ENCODE peak calls at places on chromosomes 12 and 14, in four cellular contexts. One of them, this sample, is unnamed.

GRCh38 chr12:65509953-65510352 is 231.5 kb downstream of the MSRB3 start:
- DNase-seq in MM.1S: no peak
- DNase-seq in nephron progenitor cell: peak; percentile 3
- DNase-seq in mammary epithelial cell: no peak
- DNase-seq in this sample: no peak

GRCh38 chr12:11653215-11653753 is 3.8 kb downstream of the ETV6 start:
- DNase-seq in MM.1S: no peak
- DNase-seq in nephron progenitor cell: no peak
- DNase-seq in mammary epithelial cell: peak; percentile 23
- DNase-seq in this sample: peak; percentile 52

GRCh38 chr14:69439516-69440270 is 41.2 kb downstream of the SLC39A9 start:
- DNase-seq in MM.1S: no peak
- DNase-seq in nephron progenitor cell: peak; percentile 19
- DNase-seq in mammary epithelial cell: no peak
- DNase-seq in this sample: no peak

GRCh38 chr14:86652512-86652911 is 1122.6 kb downstream of the FLRT2 start:
- DNase-seq in MM.1S: no peak
- DNase-seq in nephron progenitor cell: no peak
- DNase-seq in mammary epithelial cell: no peak
- DNase-seq in this sample: no peak

GRCh38 chr14:102993523-102993922 is 63.8 kb downstream of the CDC42BPB start:
- DNase-seq in MM.1S: no peak
- DNase-seq in nephron progenitor cell: no peak
- DNase-seq in mammary epithelial cell: peak; percentile 86
- DNase-seq in this sample: no peak

GRCh38 chr12:40752011-40752410 is 59.8 kb downstream of the CNTN1 start:
- DNase-seq in MM.1S: no peak
- DNase-seq in nephron progenitor cell: no peak
- DNase-seq in mammary epithelial cell: peak; percentile 25
- DNase-seq in this sample: no peak

GRCh38 chr12:57462307-57463253 is 3.0 kb downstream of the GLI1 start:
- DNase-seq in MM.1S: peak; percentile 90
- DNase-seq in nephron progenitor cell: peak; percentile 90
- DNase-seq in mammary epithelial cell: peak; percentile 90
- DNase-seq in this sample: peak; percentile 94

GRCh38 chr12:2689393-2689792 is 105.4 kb upstream of the FKBP4 start:
- DNase-seq in MM.1S: no peak
- DNase-seq in nephron progenitor cell: no peak
- DNase-seq in mammary epithelial cell: no peak
- DNase-seq in this sample: no peak

GRCh38 chr12:57138526-57139272 is 8.7 kb downstream of the LRP1-AS start:
- DNase-seq in MM.1S: no peak
- DNase-seq in nephron progenitor cell: no peak
- DNase-seq in mammary epithelial cell: no peak
- DNase-seq in this sample: no peak

GRCh38 chr14:59698793-59699192 is 122.2 kb upstream of the CCDC175 start:
- DNase-seq in MM.1S: no peak
- DNase-seq in nephron progenitor cell: no peak
- DNase-seq in mammary epithelial cell: peak; percentile 16
- DNase-seq in this sample: no peak

GRCh38 chr14:78005325-78005724 is 164.8 kb upstream of the NRXN3 start:
- DNase-seq in MM.1S: no peak
- DNase-seq in nephron progenitor cell: no peak
- DNase-seq in mammary epithelial cell: peak; percentile 91
- DNase-seq in this sample: peak; percentile 34

GRCh38 chr12:49965836-49966235 is 4.2 kb downstream of the AQP5 start:
- DNase-seq in MM.1S: no peak
- DNase-seq in nephron progenitor cell: no peak
- DNase-seq in mammary epithelial cell: no peak
- DNase-seq in this sample: no peak

GRCh38 chr12:32217354-32218310 is 111.0 kb downstream of the BICD1 start:
- DNase-seq in MM.1S: no peak
- DNase-seq in nephron progenitor cell: no peak
- DNase-seq in mammary epithelial cell: peak; percentile 83
- DNase-seq in this sample: no peak

GRCh38 chr12:8577879-8578278 is 34.8 kb downstream of the AICDA start:
- DNase-seq in MM.1S: no peak
- DNase-seq in nephron progenitor cell: no peak
- DNase-seq in mammary epithelial cell: no peak
- DNase-seq in this sample: no peak

GRCh38 chr14:88554458-88555286 is at the start of gene PTPN21:
- DNase-seq in MM.1S: peak; percentile 17
- DNase-seq in nephron progenitor cell: peak; percentile 87
- DNase-seq in mammary epithelial cell: peak; percentile 78
- DNase-seq in this sample: peak; percentile 46

GRCh38 chr14:75578786-75579781 is 664 bp downstream of the FLVCR2 start:
- DNase-seq in MM.1S: no peak
- DNase-seq in nephron progenitor cell: no peak
- DNase-seq in mammary epithelial cell: no peak
- DNase-seq in this sample: no peak

GRCh38 chr12:53200458-53201169 is 6.4 kb downstream of the ITGB7 start:
- DNase-seq in MM.1S: peak; percentile 98
- DNase-seq in nephron progenitor cell: no peak
- DNase-seq in mammary epithelial cell: no peak
- DNase-seq in this sample: peak; percentile 52

GRCh38 chr14:75851574-75851866 is 130.3 kb downstream of the TGFB3 start:
- DNase-seq in MM.1S: no peak
- DNase-seq in nephron progenitor cell: no peak
- DNase-seq in mammary epithelial cell: no peak
- DNase-seq in this sample: no peak

GRCh38 chr12:13205809-13206559 is 9.5 kb downstream of the EMP1 start:
- DNase-seq in MM.1S: no peak
- DNase-seq in nephron progenitor cell: no peak
- DNase-seq in mammary epithelial cell: peak; percentile 96
- DNase-seq in this sample: no peak

GRCh38 chr12:47348206-47348605 is 268.4 kb upstream of the AMIGO2 start:
- DNase-seq in MM.1S: no peak
- DNase-seq in nephron progenitor cell: no peak
- DNase-seq in mammary epithelial cell: no peak
- DNase-seq in this sample: no peak

GRCh38 chr12:103997277-103997900 is 31.7 kb downstream of the TDG start:
- DNase-seq in MM.1S: no peak
- DNase-seq in nephron progenitor cell: no peak
- DNase-seq in mammary epithelial cell: no peak
- DNase-seq in this sample: no peak

GRCh38 chr12:103996595-103996994 is 30.9 kb downstream of the TDG start:
- DNase-seq in MM.1S: no peak
- DNase-seq in nephron progenitor cell: no peak
- DNase-seq in mammary epithelial cell: no peak
- DNase-seq in this sample: no peak

DNA sequence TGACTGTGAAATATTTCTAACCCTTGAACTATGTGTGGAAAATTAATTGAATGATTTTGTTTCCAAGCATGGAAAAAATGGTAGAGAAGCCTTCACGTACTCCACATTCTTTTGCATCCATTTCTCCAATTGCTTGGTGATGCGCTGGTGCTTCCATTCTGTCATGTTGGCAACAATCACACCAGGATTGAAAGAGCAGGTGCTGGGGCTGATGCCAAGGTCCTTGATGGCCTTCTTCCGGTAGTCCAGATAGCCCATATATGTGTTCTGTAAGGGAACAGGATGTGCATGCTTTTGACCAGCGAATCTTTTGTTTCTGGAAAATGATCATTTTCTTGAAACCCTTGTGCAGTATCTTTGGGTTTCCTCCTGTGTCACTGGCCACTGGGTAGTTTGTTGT is 28.6 kb downstream of the TDG start:
- DNase-seq in MM.1S: no peak
- DNase-seq in nephron progenitor cell: no peak
- DNase-seq in mammary epithelial cell: no peak
- DNase-seq in this sample: no peak
- TF ChIP-seq CTCF in MM.1S: no peak
- TF ChIP-seq CTCF in nephron progenitor cell: no peak
- TF ChIP-seq CTCF in mammary epithelial cell: no peak
- TF ChIP-seq CTCF in this sample: no peak

GRCh38 chr12:7142057-7142644 is 12.0 kb downstream of the CLSTN3 start:
- DNase-seq in MM.1S: peak; percentile 74
- DNase-seq in nephron progenitor cell: peak; percentile 65
- DNase-seq in mammary epithelial cell: peak; percentile 25
- DNase-seq in this sample: peak; percentile 50
- TF ChIP-seq CTCF in MM.1S: peak; percentile 84
- TF ChIP-seq CTCF in nephron progenitor cell: peak; percentile 61
- TF ChIP-seq CTCF in mammary epithelial cell: peak; percentile 75
- TF ChIP-seq CTCF in this sample: peak; percentile 44

GRCh38 chr12:67069451-67070306 is 199.5 kb upstream of the CAND1 start:
- DNase-seq in MM.1S: peak; percentile 68
- DNase-seq in nephron progenitor cell: peak; percentile 73
- DNase-seq in mammary epithelial cell: peak; percentile 47
- DNase-seq in this sample: peak; percentile 22
- TF ChIP-seq CTCF in MM.1S: no peak
- TF ChIP-seq CTCF in nephron progenitor cell: no peak
- TF ChIP-seq CTCF in mammary epithelial cell: no peak
- TF ChIP-seq CTCF in this sample: no peak

GRCh38 chr12:121801601-121802484 is 2.0 kb upstream of the SETD1B start:
- DNase-seq in MM.1S: peak; percentile 46
- DNase-seq in nephron progenitor cell: no peak
- DNase-seq in mammary epithelial cell: peak; percentile 50
- DNase-seq in this sample: no peak

GRCh38 chr12:121799175-121799841 is 4.5 kb upstream of the SETD1B start:
- DNase-seq in MM.1S: peak; percentile 76
- DNase-seq in nephron progenitor cell: peak; percentile 57
- DNase-seq in mammary epithelial cell: peak; percentile 83
- DNase-seq in this sample: peak; percentile 57

GRCh38 chr12:121798807-121799174 is 5.0 kb upstream of the SETD1B start:
- DNase-seq in MM.1S: no peak
- DNase-seq in nephron progenitor cell: no peak
- DNase-seq in mammary epithelial cell: no peak
- DNase-seq in this sample: no peak

GRCh38 chr12:121800694-121801600 is 2.9 kb upstream of the SETD1B start:
- DNase-seq in MM.1S: peak; percentile 42
- DNase-seq in nephron progenitor cell: peak; percentile 59
- DNase-seq in mammary epithelial cell: peak; percentile 75
- DNase-seq in this sample: peak; percentile 47

GRCh38 chr12:121799842-121800693 is 3.7 kb upstream of the SETD1B start:
- DNase-seq in MM.1S: peak; percentile 62
- DNase-seq in nephron progenitor cell: peak; percentile 70
- DNase-seq in mammary epithelial cell: peak; percentile 91
- DNase-seq in this sample: peak; percentile 79
- TF ChIP-seq CTCF in MM.1S: no peak
- TF ChIP-seq CTCF in nephron progenitor cell: no peak
- TF ChIP-seq CTCF in mammary epithelial cell: no peak
- TF ChIP-seq CTCF in this sample: no peak

GRCh38 chr14:31936100-31936499 is 141.0 kb upstream of the ARHGAP5 start:
- DNase-seq in MM.1S: no peak
- DNase-seq in nephron progenitor cell: no peak
- DNase-seq in mammary epithelial cell: no peak
- DNase-seq in this sample: no peak

GRCh38 chr14:31935406-31935805 is 141.7 kb upstream of the ARHGAP5 start:
- DNase-seq in MM.1S: no peak
- DNase-seq in nephron progenitor cell: no peak
- DNase-seq in mammary epithelial cell: no peak
- DNase-seq in this sample: no peak

GRCh38 chr14:31932675-31933074 is 144.4 kb upstream of the ARHGAP5 start:
- DNase-seq in MM.1S: no peak
- DNase-seq in nephron progenitor cell: no peak
- DNase-seq in mammary epithelial cell: no peak
- DNase-seq in this sample: no peak

GRCh38 chr14:31933716-31934115 is 143.4 kb upstream of the ARHGAP5 start:
- DNase-seq in MM.1S: no peak
- DNase-seq in nephron progenitor cell: no peak
- DNase-seq in mammary epithelial cell: no peak
- DNase-seq in this sample: no peak

GRCh38 chr14:31934767-31935266 is 142.3 kb upstream of the ARHGAP5 start:
- DNase-seq in MM.1S: peak; percentile 21
- DNase-seq in nephron progenitor cell: peak; percentile 17
- DNase-seq in mammary epithelial cell: peak; percentile 76
- DNase-seq in this sample: no peak
- TF ChIP-seq CTCF in MM.1S: no peak
- TF ChIP-seq CTCF in nephron progenitor cell: peak; percentile 20
- TF ChIP-seq CTCF in mammary epithelial cell: peak; percentile 78
- TF ChIP-seq CTCF in this sample: no peak

DNA sequence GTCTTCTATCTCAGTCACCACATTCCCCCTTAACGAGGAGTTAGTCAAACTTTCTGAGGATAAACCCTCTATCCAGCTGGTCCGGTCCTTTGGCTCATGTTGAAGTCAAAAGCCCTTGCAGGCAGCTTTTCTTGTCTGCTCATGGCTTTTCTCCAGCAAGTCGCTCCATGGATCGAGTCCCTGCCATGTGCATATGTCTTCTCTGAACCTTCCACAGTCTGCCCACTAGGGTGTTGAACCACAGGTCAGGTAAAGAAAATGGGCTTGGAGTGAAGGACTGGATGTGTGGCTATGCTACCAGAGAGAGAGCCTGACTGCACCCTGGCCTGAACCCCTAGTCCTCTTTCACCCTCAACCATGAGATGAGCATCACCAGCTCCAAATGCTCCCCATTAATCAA is 22.8 kb downstream of the C14orf132 start:
- DNase-seq in MM.1S: no peak
- DNase-seq in nephron progenitor cell: no peak
- DNase-seq in mammary epithelial cell: no peak
- DNase-seq in this sample: no peak
- TF ChIP-seq CTCF in MM.1S: no peak
- TF ChIP-seq CTCF in nephron progenitor cell: no peak
- TF ChIP-seq CTCF in mammary epithelial cell: no peak
- TF ChIP-seq CTCF in this sample: no peak

GRCh38 chr12:124847113-124847512 is 16.6 kb downstream of the SCARB1 start:
- DNase-seq in MM.1S: no peak
- DNase-seq in nephron progenitor cell: no peak
- DNase-seq in mammary epithelial cell: no peak
- DNase-seq in this sample: no peak
- TF ChIP-seq CTCF in MM.1S: no peak
- TF ChIP-seq CTCF in nephron progenitor cell: no peak
- TF ChIP-seq CTCF in mammary epithelial cell: no peak
- TF ChIP-seq CTCF in this sample: no peak

This sample was measured in GM10248.